ENCODE peak calls at places on chromosomes 4 and X, in eight cellular contexts. D is germinal center; T is dorsolateral prefrontal cortex; Y is SK-MEL-5; I is AG08395; K is activated naive CD4-positive, alpha-beta T cell treated with anti-CD3 and anti-CD28 coated beads for 36 hours; M is colonic mucosa; N is endothelial cell. E is an unnamed sample.

GRCh38 chr4:101019941-101020401 is 327.4 kb downstream of the PPP3CA start:
- DNase-seq in T (no peak), D (no peak), Y (no peak), N (no peak), K (peak), I (no peak), M (peak), E (no peak)

GRCh38 chr4:156137971-156138581 is 184.4 kb upstream of the CTSO start:
- DNase-seq in Y (no peak), I (no peak), D (no peak), K (no peak), N (no peak), T (peak), M (no peak), E (no peak)

GRCh38 chr4:168856312-168856711 is 153.7 kb downstream of the CBR4 start:
- DNase-seq in T (no peak), N (no peak), Y (no peak), I (no peak), M (no peak), K (no peak), D (no peak), E (no peak)

GRCh38 chr4:168871686-168872085 is 138.4 kb downstream of the CBR4 start:
- DNase-seq in T (no peak), Y (no peak), N (no peak), K (no peak), I (peak), D (no peak), M (no peak), E (no peak)

GRCh38 chr4:76308548-76308947 is 2.0 kb downstream of the STBD1 start:
- DNase-seq in I (no peak), Y (no peak), K (no peak), D (no peak), M (no peak), T (no peak), N (no peak), E (no peak)

GRCh38 chr4:48891028-48891619 is 15.4 kb downstream of the OCIAD2 start:
- DNase-seq in T (no peak), K (no peak), Y (no peak), N (no peak), D (no peak), I (no peak), M (no peak), E (no peak)

GRCh38 chr4:17323619-17324400 is 188.1 kb downstream of the QDPR start:
- DNase-seq in D (no peak), I (peak), K (no peak), T (no peak), M (no peak), N (no peak), Y (no peak), E (no peak)

GRCh38 chr4:47406408-47406807 is 57.1 kb downstream of the COMMD8 start:
- DNase-seq in Y (no peak), T (no peak), N (no peak), K (no peak), D (no peak), I (no peak), M (no peak), E (no peak)

GRCh38 chr4:156146581-156146980 is 192.9 kb upstream of the CTSO start:
- DNase-seq in T (no peak), D (no peak), N (no peak), K (no peak), I (no peak), M (no peak), Y (peak), E (peak)

GRCh38 chrX:66130469-66130868 is 33.6 kb upstream of the HEPH start:
- DNase-seq in T (no peak), K (no peak), Y (no peak), I (no peak), N (no peak), M (no peak), D (no peak), E (no peak)

GRCh38 chr4:172686021-172686420 is 482.6 kb upstream of the GALNT7 start:
- DNase-seq in I (no peak), K (no peak), T (no peak), M (no peak), Y (no peak), N (no peak), D (no peak), E (no peak)

GRCh38 chr4:56727150-56727549 is 46.1 kb upstream of the HOPX start:
- DNase-seq in Y (peak), I (no peak), N (no peak), D (no peak), T (no peak), M (no peak), K (no peak), E (no peak)

GRCh38 chrX:7500386-7500785 is 342.6 kb upstream of the VCX start:
- DNase-seq in I (no peak), Y (no peak), T (no peak), M (no peak), K (no peak), N (no peak), D (no peak), E (no peak)

GRCh38 chrX:46978341-46979291 is 66.4 kb downstream of the JADE3 start:
- DNase-seq in Y (peak), I (peak), N (peak), T (peak), M (peak), D (peak), K (peak), E (peak)

GRCh38 chr4:91198951-91199350 is 1071.8 kb downstream of the CCSER1 start:
- DNase-seq in T (no peak), Y (peak), N (no peak), K (no peak), M (no peak), I (no peak), D (no peak), E (peak)

GRCh38 chrX:3252744-3253143 is 93.7 kb downstream of the MXRA5 start:
- DNase-seq in I (peak), K (no peak), T (no peak), Y (no peak), D (no peak), M (no peak), N (no peak), E (peak)